ENCODE peak calls at places on chromosomes 7 and 10, in four cellular contexts. D, Z, N and E are unnamed samples.

GRCh38 chr10:91513598-91513997 is 103.5 kb downstream of the HECTD2 start:
- DNase-seq in D (no peak), Z (no peak), N (no peak), E (no peak)

GRCh38 chr10:122939819-122940543 is 14.0 kb downstream of the C10orf88 start:
- DNase-seq in D (no peak), Z (no peak), N (no peak), E (no peak)

GRCh38 chr7:148242271-148242801 is 348.2 kb upstream of the C7orf33 start:
- DNase-seq in D (no peak), Z (peak; percentile 76), N (no peak), E (peak; percentile 74)

GRCh38 chr7:434891-435486 is 84.7 kb downstream of the PDGFA start:
- DNase-seq in D (no peak), Z (peak; percentile 32), N (no peak), E (no peak)

GRCh38 chr7:108181073-108181985 is 51.2 kb upstream of the LAMB4 start:
- DNase-seq in D (peak; percentile 19), Z (peak; percentile 69), N (no peak), E (peak; percentile 62)

GRCh38 chr7:28296571-28297483 is 115.5 kb upstream of the CREB5 start:
- DNase-seq in D (no peak), Z (peak; percentile 64), N (no peak), E (peak; percentile 46)

GRCh38 chr10:127012769-127013152 is 107.5 kb downstream of the DOCK1 start:
- DNase-seq in D (no peak), Z (peak; percentile 95), N (peak; percentile 21), E (peak; percentile 96)

GRCh38 chr7:135761751-135762488 is 13.3 kb upstream of the FAM180A start:
- DNase-seq in D (no peak), Z (peak; percentile 69), N (no peak), E (peak; percentile 38)

GRCh38 chr7:157686285-157686894 is 349.6 kb downstream of the DNAJB6 start:
- DNase-seq in D (no peak), Z (no peak), N (no peak), E (no peak)

GRCh38 chr7:26193432-26194206 is 6.9 kb downstream of the HNRNPA2B1 start:
- DNase-seq in D (no peak), Z (no peak), N (no peak), E (no peak)

GRCh38 chr7:155203882-155204691 is 93.6 kb upstream of the INSIG1 start:
- DNase-seq in D (no peak), Z (no peak), N (no peak), E (no peak)

GRCh38 chr7:90775383-90775965 is 179.4 kb downstream of the CDK14 start:
- DNase-seq in D (no peak), Z (no peak), N (no peak), E (no peak)

GRCh38 chr7:8499128-8499527 is 65.7 kb downstream of the NXPH1 start:
- DNase-seq in D (no peak), Z (no peak), N (no peak), E (no peak)

GRCh38 chr10:125130886-125131285 is 29.5 kb downstream of the CTBP2 start:
- DNase-seq in D (no peak), Z (no peak), N (no peak), E (no peak)

GRCh38 chr10:116849271-116850057 is at the start of gene ENO4:
- DNase-seq in D (peak; percentile 38), Z (peak; percentile 90), N (no peak), E (peak; percentile 80)

GRCh38 chr7:158949359-158949758 is 93.0 kb downstream of the DYNC2I1 start:
- DNase-seq in D (no peak), Z (no peak), N (no peak), E (no peak)

GRCh38 chr10:30027057-30028005 is 32.1 kb downstream of the JCAD start:
- DNase-seq in D (no peak), Z (no peak), N (no peak), E (peak; percentile 31)
- H3K4me3 ChIP-seq in D (no peak overlapping the region), Z (no peak overlapping the region), N (peak overlapping the region; percentile 44), E (no peak overlapping the region)

GRCh38 chr10:121531076-121531829 is 67.0 kb downstream of the FGFR2 start:
- DNase-seq in D (no peak), Z (no peak), N (no peak), E (no peak)
- H3K4me3 ChIP-seq in D (no peak overlapping the region), Z (no peak overlapping the region), N (no peak overlapping the region), E (no peak overlapping the region)

GRCh38 chr10:74012480-74012879 is 14.6 kb downstream of the VCL start:
- DNase-seq in D (no peak), Z (no peak), N (no peak), E (no peak)
- H3K4me3 ChIP-seq in D (no peak overlapping the region), Z (no peak overlapping the region), N (peak overlapping the region; percentile 48), E (no peak overlapping the region)

GRCh38 chr7:43217055-43217454 is 104.6 kb downstream of the HECW1 start:
- DNase-seq in D (no peak), Z (no peak), N (no peak), E (no peak)
- H3K4me3 ChIP-seq in D (no peak overlapping the region), Z (no peak overlapping the region), N (no peak overlapping the region), E (no peak overlapping the region)

GRCh38 chr10:101773923-101774588 is 1.9 kb downstream of the FGF8 start:
- DNase-seq in D (no peak), Z (no peak), N (no peak), E (no peak)

GRCh38 chr10:101772017-101772894 is 3.7 kb downstream of the FGF8 start:
- DNase-seq in D (no peak), Z (no peak), N (no peak), E (no peak)

GRCh38 chr10:101772895-101773761 is 2.8 kb downstream of the FGF8 start:
- DNase-seq in D (no peak), Z (no peak), N (no peak), E (no peak)

GRCh38 chr10:101775273-101776131 is at the start of gene FGF8:
- DNase-seq in D (no peak), Z (no peak), N (no peak), E (no peak)

GRCh38 chr10:101774589-101775272 is 1.2 kb downstream of the FGF8 start:
- DNase-seq in D (no peak), Z (no peak), N (no peak), E (no peak)
- H3K4me3 ChIP-seq in D (no peak overlapping the region), Z (no peak overlapping the region), N (no peak overlapping the region), E (no peak overlapping the region)

GRCh38 chr10:13528138-13528874 is 508 bp downstream of the BEND7 start:
- DNase-seq in D (no peak), Z (peak; percentile 18), N (no peak), E (no peak)
- H3K4me3 ChIP-seq in D (peak overlapping the region; percentile 65), Z (peak overlapping the region; percentile 35), N (peak overlapping the region; percentile 76), E (peak overlapping the region; percentile 42)

GRCh38 chr7:52482076-52482475 is 553.4 kb upstream of the POM121L12 start:
- DNase-seq in D (no peak), Z (no peak), N (no peak), E (peak; percentile 10)

GRCh38 chr7:52486267-52486666 is 549.2 kb upstream of the POM121L12 start:
- DNase-seq in D (no peak), Z (no peak), N (no peak), E (no peak)
- H3K4me3 ChIP-seq in D (no peak overlapping the region), Z (no peak overlapping the region), N (no peak overlapping the region), E (no peak overlapping the region)

DNA sequence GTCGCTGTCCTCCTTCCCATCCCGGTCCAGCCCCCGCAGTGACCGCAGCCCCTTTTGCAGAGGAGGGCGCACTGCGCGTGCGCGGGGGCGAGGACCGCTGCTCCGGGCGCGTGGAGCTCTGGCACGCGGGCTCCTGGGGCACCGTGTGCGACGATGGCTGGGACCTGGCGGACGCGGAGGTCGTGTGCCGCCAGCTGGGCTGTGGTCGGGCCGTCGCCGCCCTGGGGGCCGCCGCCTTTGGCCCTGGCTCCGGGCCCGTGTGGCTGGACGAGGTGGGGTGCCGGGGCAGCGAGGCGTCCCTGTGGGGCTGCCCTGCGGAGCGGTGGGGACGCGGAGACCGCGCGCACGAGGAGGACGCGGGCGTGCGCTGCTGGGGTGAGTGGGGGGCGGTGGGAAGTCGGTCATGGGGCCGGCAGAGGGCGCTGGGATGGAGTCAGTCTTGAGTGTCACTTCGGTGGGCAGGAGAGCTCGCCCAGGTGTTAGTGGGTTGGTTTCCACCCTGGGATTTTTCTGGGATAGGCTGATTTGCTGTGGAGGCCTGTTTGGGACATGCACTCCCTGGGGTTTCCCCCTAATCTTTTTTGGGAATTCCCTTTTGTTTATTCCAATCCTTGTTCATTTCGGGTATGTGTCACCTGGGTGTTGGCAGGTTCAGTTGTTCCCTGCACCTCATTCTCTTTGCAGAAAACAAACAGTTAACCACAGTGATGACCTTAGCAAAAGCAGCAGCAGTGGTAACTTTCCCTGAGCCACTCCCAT is 11.6 kb downstream of the SCART1 start:
- DNase-seq in D (no peak), Z (no peak), N (no peak), E (peak; percentile 4)
- H3K4me3 ChIP-seq in D (no peak overlapping the region), Z (no peak overlapping the region), N (no peak overlapping the region), E (no peak overlapping the region)

GRCh38 chr7:47271749-47272148 is 310.2 kb downstream of the TNS3 start:
- DNase-seq in D (no peak), Z (no peak), N (no peak), E (no peak)

GRCh38 chr7:47268826-47269465 is 313.0 kb downstream of the TNS3 start:
- DNase-seq in D (no peak), Z (no peak), N (no peak), E (no peak)

GRCh38 chr7:47267346-47267745 is 314.6 kb downstream of the TNS3 start:
- DNase-seq in D (no peak), Z (no peak), N (no peak), E (no peak)

GRCh38 chr7:47266799-47267198 is 315.1 kb downstream of the TNS3 start:
- DNase-seq in D (no peak), Z (peak; percentile 15), N (no peak), E (no peak)

DNA sequence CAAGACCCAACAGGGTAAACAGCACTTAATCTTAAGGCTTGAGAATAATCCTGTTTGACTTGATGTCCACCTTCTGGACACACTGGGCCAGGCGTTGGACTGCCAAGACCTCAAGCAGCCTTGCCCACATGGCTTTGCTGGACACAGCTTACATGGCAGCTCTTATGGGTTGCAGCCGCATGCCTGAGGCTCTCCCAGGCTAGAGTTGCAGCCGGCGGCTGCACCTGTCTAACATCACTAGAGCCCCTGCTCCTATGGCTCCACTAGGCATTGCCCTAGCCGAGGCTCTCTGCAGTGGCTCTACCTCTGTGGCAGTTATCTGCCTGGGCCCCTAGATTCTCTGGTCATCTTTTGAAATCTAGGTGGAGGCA is 312.5 kb downstream of the TNS3 start:
- DNase-seq in D (no peak), Z (no peak), N (no peak), E (no peak)
- H3K4me3 ChIP-seq in D (no peak overlapping the region), Z (no peak overlapping the region), N (no peak overlapping the region), E (no peak overlapping the region)

GRCh38 chr7:149692557-149692982 is 80.8 kb downstream of the ZNF467 start:
- DNase-seq in D (no peak), Z (no peak), N (no peak), E (no peak)
- H3K4me3 ChIP-seq in D (peak overlapping the region; percentile 29), Z (peak overlapping the region; percentile 29), N (no peak overlapping the region), E (peak overlapping the region; percentile 21)